ENCODE peak calls at places on chromosomes 7 and 10, in nine cellular contexts. One of them, this sample, is unnamed.

GRCh38 chr10:128011059-128011979 is 104.4 kb downstream of the PTPRE start:
- DNase-seq in endothelial cell: peak
- DNase-seq in Panc1: peak
- DNase-seq in progenitor cell of endocrine pancreas: peak
- DNase-seq in ovary: peak
- DNase-seq in BE2C: peak
- DNase-seq in nephron progenitor cell: peak
- DNase-seq in heart left ventricle: peak
- DNase-seq in upper lobe of left lung: peak
- DNase-seq in this sample: no peak

GRCh38 chr7:81273601-81274397 is 354.9 kb upstream of the SEMA3C start:
- DNase-seq in Panc1: no peak
- DNase-seq in upper lobe of left lung: no peak
- DNase-seq in ovary: no peak
- DNase-seq in endothelial cell: no peak
- DNase-seq in nephron progenitor cell: no peak
- DNase-seq in heart left ventricle: no peak
- DNase-seq in BE2C: no peak
- DNase-seq in progenitor cell of endocrine pancreas: no peak
- DNase-seq in this sample: no peak

GRCh38 chr7:119664601-119665000 is 608.4 kb upstream of the KCND2 start:
- DNase-seq in BE2C: no peak
- DNase-seq in progenitor cell of endocrine pancreas: no peak
- DNase-seq in ovary: no peak
- DNase-seq in nephron progenitor cell: no peak
- DNase-seq in heart left ventricle: no peak
- DNase-seq in Panc1: peak
- DNase-seq in endothelial cell: no peak
- DNase-seq in upper lobe of left lung: no peak
- DNase-seq in this sample: peak

GRCh38 chr10:86176850-86177249 is 189.7 kb downstream of the GRID1 start:
- DNase-seq in heart left ventricle: no peak
- DNase-seq in progenitor cell of endocrine pancreas: no peak
- DNase-seq in nephron progenitor cell: no peak
- DNase-seq in ovary: no peak
- DNase-seq in BE2C: no peak
- DNase-seq in upper lobe of left lung: no peak
- DNase-seq in Panc1: no peak
- DNase-seq in endothelial cell: no peak
- DNase-seq in this sample: no peak

GRCh38 chr10:125878957-125879835 is 1.9 kb downstream of the DHX32 start:
- DNase-seq in nephron progenitor cell: no peak
- DNase-seq in heart left ventricle: no peak
- DNase-seq in ovary: no peak
- DNase-seq in progenitor cell of endocrine pancreas: no peak
- DNase-seq in Panc1: peak
- DNase-seq in upper lobe of left lung: no peak
- DNase-seq in endothelial cell: no peak
- DNase-seq in BE2C: no peak
- DNase-seq in this sample: no peak

GRCh38 chr10:79448732-79449049 is 3.3 kb upstream of the ZCCHC24 start:
- DNase-seq in BE2C: no peak
- DNase-seq in Panc1: no peak
- DNase-seq in upper lobe of left lung: no peak
- DNase-seq in heart left ventricle: no peak
- DNase-seq in progenitor cell of endocrine pancreas: no peak
- DNase-seq in ovary: no peak
- DNase-seq in nephron progenitor cell: no peak
- DNase-seq in endothelial cell: no peak
- DNase-seq in this sample: no peak

GRCh38 chr7:91832493-91833045 is 47.9 kb downstream of the MTERF1 start:
- DNase-seq in endothelial cell: no peak
- DNase-seq in ovary: no peak
- DNase-seq in Panc1: no peak
- DNase-seq in heart left ventricle: no peak
- DNase-seq in BE2C: no peak
- DNase-seq in progenitor cell of endocrine pancreas: no peak
- DNase-seq in nephron progenitor cell: no peak
- DNase-seq in upper lobe of left lung: no peak
- DNase-seq in this sample: no peak

GRCh38 chr10:78774999-78775711 is 293.6 kb upstream of the ZMIZ1 start:
- DNase-seq in nephron progenitor cell: peak
- DNase-seq in upper lobe of left lung: peak
- DNase-seq in BE2C: no peak
- DNase-seq in heart left ventricle: peak
- DNase-seq in ovary: peak
- DNase-seq in endothelial cell: no peak
- DNase-seq in progenitor cell of endocrine pancreas: no peak
- DNase-seq in Panc1: no peak
- DNase-seq in this sample: no peak

DNA sequence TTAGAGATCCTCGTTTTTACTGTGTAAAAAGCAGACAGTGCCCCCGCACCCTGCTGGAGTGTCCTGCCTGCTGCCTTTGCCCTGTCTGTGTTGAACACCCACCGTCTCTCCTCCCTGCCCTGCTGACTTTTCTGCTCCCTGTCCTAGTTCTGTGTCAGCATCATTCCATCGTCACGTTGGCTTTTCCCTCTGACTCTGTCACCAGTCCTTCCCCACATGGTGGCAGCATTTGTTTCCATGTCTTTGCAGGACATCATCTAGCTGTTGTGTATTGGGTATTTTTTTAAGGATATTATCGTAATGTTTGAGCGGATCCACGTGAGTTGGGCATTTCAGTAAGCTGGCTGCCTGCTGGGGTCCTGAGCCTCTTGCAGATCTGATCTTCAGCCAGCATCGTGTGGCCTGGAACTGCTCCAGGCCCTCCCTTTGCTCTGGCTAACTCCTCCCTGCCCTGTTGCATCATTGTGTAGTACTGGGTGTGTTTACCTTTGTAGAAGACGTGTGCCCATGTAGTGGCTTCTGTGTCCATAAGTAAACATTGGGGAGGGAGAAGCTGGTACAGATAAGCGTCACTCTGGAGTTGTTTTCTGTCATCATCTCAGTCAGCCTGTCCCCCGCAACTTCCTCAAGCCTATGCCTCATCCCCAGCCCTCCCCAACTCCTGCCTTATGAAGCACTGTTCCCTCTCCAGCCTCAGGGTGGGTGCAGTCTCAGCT is 44.2 kb downstream of the TRRAP start:
- DNase-seq in ovary: peak
- DNase-seq in progenitor cell of endocrine pancreas: no peak
- DNase-seq in nephron progenitor cell: no peak
- DNase-seq in endothelial cell: no peak
- DNase-seq in BE2C: no peak
- DNase-seq in upper lobe of left lung: peak
- DNase-seq in Panc1: no peak
- DNase-seq in heart left ventricle: no peak
- DNase-seq in this sample: no peak
- TF ChIP-seq CTCF in ovary: no peak
- TF ChIP-seq CTCF in progenitor cell of endocrine pancreas: no peak
- TF ChIP-seq CTCF in nephron progenitor cell: no peak
- TF ChIP-seq CTCF in endothelial cell: no peak
- TF ChIP-seq CTCF in BE2C: peak
- TF ChIP-seq CTCF in upper lobe of left lung: no peak
- TF ChIP-seq CTCF in Panc1: no peak
- TF ChIP-seq CTCF in heart left ventricle: no peak
- TF ChIP-seq CTCF in this sample: no peak

GRCh38 chr7:157129907-157130460 is 8.7 kb upstream of the UBE3C start:
- DNase-seq in upper lobe of left lung: no peak
- DNase-seq in Panc1: no peak
- DNase-seq in ovary: no peak
- DNase-seq in progenitor cell of endocrine pancreas: no peak
- DNase-seq in endothelial cell: no peak
- DNase-seq in BE2C: no peak
- DNase-seq in nephron progenitor cell: no peak
- DNase-seq in heart left ventricle: no peak
- DNase-seq in this sample: no peak

GRCh38 chr7:157125376-157126223 is 13.1 kb upstream of the UBE3C start:
- DNase-seq in upper lobe of left lung: no peak
- DNase-seq in progenitor cell of endocrine pancreas: no peak
- DNase-seq in Panc1: no peak
- DNase-seq in ovary: no peak
- DNase-seq in BE2C: peak
- DNase-seq in endothelial cell: no peak
- DNase-seq in nephron progenitor cell: no peak
- DNase-seq in heart left ventricle: no peak
- DNase-seq in this sample: no peak

GRCh38 chr7:157132796-157133195 is 5.9 kb upstream of the UBE3C start:
- DNase-seq in ovary: no peak
- DNase-seq in nephron progenitor cell: no peak
- DNase-seq in heart left ventricle: no peak
- DNase-seq in endothelial cell: no peak
- DNase-seq in Panc1: no peak
- DNase-seq in upper lobe of left lung: no peak
- DNase-seq in progenitor cell of endocrine pancreas: no peak
- DNase-seq in BE2C: no peak
- DNase-seq in this sample: no peak

GRCh38 chr7:157126921-157127320 is 11.8 kb upstream of the UBE3C start:
- DNase-seq in heart left ventricle: no peak
- DNase-seq in ovary: no peak
- DNase-seq in nephron progenitor cell: no peak
- DNase-seq in progenitor cell of endocrine pancreas: no peak
- DNase-seq in Panc1: no peak
- DNase-seq in upper lobe of left lung: no peak
- DNase-seq in BE2C: no peak
- DNase-seq in endothelial cell: no peak
- DNase-seq in this sample: no peak

DNA sequence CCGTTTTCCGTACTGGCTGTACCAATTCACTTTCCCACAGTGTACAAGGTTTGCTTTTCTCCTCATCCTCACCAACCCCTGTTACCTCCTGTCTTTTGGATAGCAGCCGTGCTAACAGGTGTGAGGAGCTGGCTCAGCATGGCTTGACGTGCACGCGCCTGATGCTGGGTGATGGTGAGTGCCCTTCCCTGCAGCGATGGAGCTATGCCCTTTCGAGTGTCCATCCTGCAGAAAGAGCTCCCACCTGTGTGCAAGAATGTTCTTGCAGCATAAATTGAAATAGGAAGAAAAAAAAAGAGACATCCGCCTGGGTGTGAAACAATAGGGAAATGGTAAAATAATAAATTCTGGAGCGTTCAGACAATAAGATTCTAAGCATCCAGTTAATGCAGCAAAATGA is 9.5 kb upstream of the UBE3C start:
- DNase-seq in Panc1: no peak
- DNase-seq in BE2C: no peak
- DNase-seq in endothelial cell: no peak
- DNase-seq in progenitor cell of endocrine pancreas: no peak
- DNase-seq in heart left ventricle: no peak
- DNase-seq in nephron progenitor cell: no peak
- DNase-seq in ovary: no peak
- DNase-seq in upper lobe of left lung: no peak
- DNase-seq in this sample: no peak
- TF ChIP-seq CTCF in Panc1: no peak
- TF ChIP-seq CTCF in BE2C: no peak
- TF ChIP-seq CTCF in endothelial cell: no peak
- TF ChIP-seq CTCF in progenitor cell of endocrine pancreas: no peak
- TF ChIP-seq CTCF in heart left ventricle: no peak
- TF ChIP-seq CTCF in nephron progenitor cell: no peak
- TF ChIP-seq CTCF in ovary: no peak
- TF ChIP-seq CTCF in upper lobe of left lung: no peak
- TF ChIP-seq CTCF in this sample: no peak

GRCh38 chr7:155188821-155189599 is 108.7 kb upstream of the INSIG1 start:
- DNase-seq in Panc1: no peak
- DNase-seq in progenitor cell of endocrine pancreas: no peak
- DNase-seq in ovary: no peak
- DNase-seq in endothelial cell: no peak
- DNase-seq in upper lobe of left lung: no peak
- DNase-seq in nephron progenitor cell: no peak
- DNase-seq in heart left ventricle: no peak
- DNase-seq in BE2C: no peak
- DNase-seq in this sample: peak

GRCh38 chr7:155192961-155193640 is 104.6 kb upstream of the INSIG1 start:
- DNase-seq in nephron progenitor cell: no peak
- DNase-seq in progenitor cell of endocrine pancreas: no peak
- DNase-seq in endothelial cell: no peak
- DNase-seq in ovary: no peak
- DNase-seq in BE2C: no peak
- DNase-seq in Panc1: no peak
- DNase-seq in heart left ventricle: no peak
- DNase-seq in upper lobe of left lung: no peak
- DNase-seq in this sample: no peak

GRCh38 chr7:155189600-155189989 is 108.1 kb upstream of the INSIG1 start:
- DNase-seq in Panc1: no peak
- DNase-seq in endothelial cell: no peak
- DNase-seq in BE2C: no peak
- DNase-seq in ovary: no peak
- DNase-seq in heart left ventricle: no peak
- DNase-seq in nephron progenitor cell: no peak
- DNase-seq in progenitor cell of endocrine pancreas: no peak
- DNase-seq in upper lobe of left lung: no peak
- DNase-seq in this sample: no peak

GRCh38 chr7:155191901-155192478 is 105.7 kb upstream of the INSIG1 start:
- DNase-seq in progenitor cell of endocrine pancreas: no peak
- DNase-seq in Panc1: no peak
- DNase-seq in endothelial cell: no peak
- DNase-seq in upper lobe of left lung: no peak
- DNase-seq in BE2C: no peak
- DNase-seq in heart left ventricle: no peak
- DNase-seq in nephron progenitor cell: no peak
- DNase-seq in ovary: no peak
- DNase-seq in this sample: no peak

GRCh38 chr7:155190608-155191536 is 106.8 kb upstream of the INSIG1 start:
- DNase-seq in heart left ventricle: no peak
- DNase-seq in ovary: no peak
- DNase-seq in upper lobe of left lung: peak
- DNase-seq in BE2C: peak
- DNase-seq in nephron progenitor cell: peak
- DNase-seq in progenitor cell of endocrine pancreas: peak
- DNase-seq in endothelial cell: peak
- DNase-seq in Panc1: no peak
- DNase-seq in this sample: no peak
- TF ChIP-seq CTCF in heart left ventricle: peak
- TF ChIP-seq CTCF in ovary: peak
- TF ChIP-seq CTCF in upper lobe of left lung: peak
- TF ChIP-seq CTCF in BE2C: peak
- TF ChIP-seq CTCF in nephron progenitor cell: peak
- TF ChIP-seq CTCF in progenitor cell of endocrine pancreas: peak
- TF ChIP-seq CTCF in endothelial cell: peak
- TF ChIP-seq CTCF in Panc1: peak
- TF ChIP-seq CTCF in this sample: peak

DNA sequence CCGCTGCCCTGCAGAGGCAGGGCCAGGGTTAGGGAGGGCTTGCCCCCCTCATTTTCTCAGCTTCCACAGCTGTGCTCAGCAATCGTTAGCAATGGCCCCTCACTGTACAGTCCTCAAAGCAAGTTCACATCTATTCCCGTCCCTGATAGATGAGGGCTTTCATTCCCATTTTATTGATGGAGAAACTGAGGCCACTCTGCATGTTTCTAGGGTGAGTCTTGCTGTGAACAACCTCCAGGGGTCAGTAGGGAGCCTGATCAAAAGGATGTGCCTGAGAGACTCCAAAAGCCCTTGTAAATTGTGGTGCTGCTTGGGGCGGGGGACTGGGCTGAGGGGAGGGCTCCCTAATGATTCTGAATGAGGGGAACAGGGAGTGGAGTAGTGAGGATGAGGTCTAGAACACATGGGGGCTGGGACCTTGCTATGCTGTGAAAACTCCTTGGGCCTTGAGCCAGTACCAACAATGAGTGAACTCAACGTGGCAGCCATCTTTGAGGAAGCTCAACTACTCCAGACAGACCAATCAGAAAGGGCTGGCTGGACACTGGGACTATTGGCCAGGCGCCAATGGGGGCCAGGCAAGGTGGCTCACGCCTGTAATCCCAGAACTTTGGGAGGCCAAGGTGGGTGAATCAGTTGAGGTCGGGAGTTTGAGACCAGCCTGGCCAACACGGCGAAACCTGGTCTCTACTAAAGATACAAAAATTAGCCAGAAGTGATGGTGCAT is 6.7 kb upstream of the GRIFIN start:
- DNase-seq in BE2C: no peak
- DNase-seq in Panc1: no peak
- DNase-seq in ovary: no peak
- DNase-seq in upper lobe of left lung: no peak
- DNase-seq in nephron progenitor cell: no peak
- DNase-seq in progenitor cell of endocrine pancreas: no peak
- DNase-seq in endothelial cell: no peak
- DNase-seq in heart left ventricle: no peak
- DNase-seq in this sample: no peak
- TF ChIP-seq CTCF in BE2C: peak
- TF ChIP-seq CTCF in Panc1: no peak
- TF ChIP-seq CTCF in ovary: no peak
- TF ChIP-seq CTCF in upper lobe of left lung: no peak
- TF ChIP-seq CTCF in nephron progenitor cell: no peak
- TF ChIP-seq CTCF in progenitor cell of endocrine pancreas: no peak
- TF ChIP-seq CTCF in endothelial cell: no peak
- TF ChIP-seq CTCF in heart left ventricle: no peak
- TF ChIP-seq CTCF in this sample: no peak

This sample was measured in retinal pigment epithelial cell.